ENCODE peak calls at places on chromosomes 12 and 14, in seven cellular contexts. One of them, this sample, is unnamed.

GRCh38 chr12:6058481-6059161 is 65.8 kb downstream of the VWF start:
- DNase-seq in LHCN-M2: no peak
- DNase-seq in cortex of kidney: no peak
- DNase-seq in OCI-LY7: no peak
- DNase-seq in GM12865: no peak
- DNase-seq in RWPE1: no peak
- DNase-seq in non-pigmented ciliary epithelial cell: no peak
- DNase-seq in this sample: no peak

GRCh38 chr12:58268080-58268479 is 326.7 kb downstream of the ATP23 start:
- DNase-seq in LHCN-M2: no peak
- DNase-seq in cortex of kidney: no peak
- DNase-seq in OCI-LY7: no peak
- DNase-seq in GM12865: no peak
- DNase-seq in RWPE1: no peak
- DNase-seq in non-pigmented ciliary epithelial cell: no peak
- DNase-seq in this sample: no peak

GRCh38 chr14:84622357-84622756 is 907.6 kb upstream of the FLRT2 start:
- DNase-seq in LHCN-M2: no peak
- DNase-seq in cortex of kidney: no peak
- DNase-seq in OCI-LY7: no peak
- DNase-seq in GM12865: no peak
- DNase-seq in RWPE1: no peak
- DNase-seq in non-pigmented ciliary epithelial cell: no peak
- DNase-seq in this sample: no peak

GRCh38 chr14:52663850-52664249 is 31.5 kb downstream of the ERO1A start:
- DNase-seq in LHCN-M2: no peak
- DNase-seq in cortex of kidney: no peak
- DNase-seq in OCI-LY7: no peak
- DNase-seq in GM12865: no peak
- DNase-seq in RWPE1: no peak
- DNase-seq in non-pigmented ciliary epithelial cell: no peak
- DNase-seq in this sample: no peak

GRCh38 chr12:21751517-21751916 is 23.0 kb downstream of the KCNJ8 start:
- DNase-seq in LHCN-M2: no peak
- DNase-seq in cortex of kidney: no peak
- DNase-seq in OCI-LY7: no peak
- DNase-seq in GM12865: no peak
- DNase-seq in RWPE1: no peak
- DNase-seq in non-pigmented ciliary epithelial cell: no peak
- DNase-seq in this sample: no peak

GRCh38 chr12:51820721-51821422 is 27.6 kb downstream of the FIGNL2 start:
- DNase-seq in LHCN-M2: peak; percentile 55
- DNase-seq in cortex of kidney: no peak
- DNase-seq in OCI-LY7: no peak
- DNase-seq in GM12865: peak; percentile 33
- DNase-seq in RWPE1: peak; percentile 27
- DNase-seq in non-pigmented ciliary epithelial cell: no peak
- DNase-seq in this sample: no peak

GRCh38 chr14:58401587-58401986 is 5.9 kb downstream of the TOMM20L start:
- DNase-seq in LHCN-M2: no peak
- DNase-seq in cortex of kidney: no peak
- DNase-seq in OCI-LY7: peak; percentile 18
- DNase-seq in GM12865: no peak
- DNase-seq in RWPE1: no peak
- DNase-seq in non-pigmented ciliary epithelial cell: no peak
- DNase-seq in this sample: no peak

GRCh38 chr12:57852620-57853509 is 6.3 kb upstream of the CTDSP2 start:
- DNase-seq in LHCN-M2: no peak
- DNase-seq in cortex of kidney: no peak
- DNase-seq in OCI-LY7: no peak
- DNase-seq in GM12865: no peak
- DNase-seq in RWPE1: no peak
- DNase-seq in non-pigmented ciliary epithelial cell: no peak
- DNase-seq in this sample: no peak

GRCh38 chr14:81681466-81681865 is 147.8 kb upstream of the SEL1L start:
- DNase-seq in LHCN-M2: no peak
- DNase-seq in cortex of kidney: no peak
- DNase-seq in OCI-LY7: no peak
- DNase-seq in GM12865: no peak
- DNase-seq in RWPE1: no peak
- DNase-seq in non-pigmented ciliary epithelial cell: no peak
- DNase-seq in this sample: no peak

GRCh38 chr12:116876151-116876869 is 4.9 kb downstream of the HRK start:
- DNase-seq in LHCN-M2: no peak
- DNase-seq in cortex of kidney: no peak
- DNase-seq in OCI-LY7: no peak
- DNase-seq in GM12865: no peak
- DNase-seq in RWPE1: no peak
- DNase-seq in non-pigmented ciliary epithelial cell: no peak
- DNase-seq in this sample: no peak

GRCh38 chr12:32488132-32488531 is 88.8 kb downstream of the FGD4 start:
- DNase-seq in LHCN-M2: no peak
- DNase-seq in cortex of kidney: no peak
- DNase-seq in OCI-LY7: no peak
- DNase-seq in GM12865: no peak
- DNase-seq in RWPE1: no peak
- DNase-seq in non-pigmented ciliary epithelial cell: no peak
- DNase-seq in this sample: no peak

GRCh38 chr12:7374423-7375144 is 69.4 kb downstream of the CD163L1 start:
- DNase-seq in LHCN-M2: peak; percentile 59
- DNase-seq in cortex of kidney: no peak
- DNase-seq in OCI-LY7: peak; percentile 27
- DNase-seq in GM12865: peak; percentile 50
- DNase-seq in RWPE1: peak; percentile 44
- DNase-seq in non-pigmented ciliary epithelial cell: no peak
- DNase-seq in this sample: no peak

GRCh38 chr14:25095784-25096390 is 45.9 kb upstream of the STXBP6 start:
- DNase-seq in LHCN-M2: no peak
- DNase-seq in cortex of kidney: no peak
- DNase-seq in OCI-LY7: no peak
- DNase-seq in GM12865: no peak
- DNase-seq in RWPE1: no peak
- DNase-seq in non-pigmented ciliary epithelial cell: no peak
- DNase-seq in this sample: no peak

GRCh38 chr14:56237398-56237797 is 119.2 kb downstream of the PELI2 start:
- DNase-seq in LHCN-M2: no peak
- DNase-seq in cortex of kidney: no peak
- DNase-seq in OCI-LY7: no peak
- DNase-seq in GM12865: no peak
- DNase-seq in RWPE1: no peak
- DNase-seq in non-pigmented ciliary epithelial cell: no peak
- DNase-seq in this sample: no peak

GRCh38 chr12:22321620-22322019 is 12.9 kb downstream of the ST8SIA1 start:
- DNase-seq in LHCN-M2: peak; percentile 49
- DNase-seq in cortex of kidney: no peak
- DNase-seq in OCI-LY7: no peak
- DNase-seq in GM12865: no peak
- DNase-seq in RWPE1: no peak
- DNase-seq in non-pigmented ciliary epithelial cell: no peak
- DNase-seq in this sample: no peak